ENCODE peak calls at places on chromosomes 11 and 22, in four cellular contexts. Y, Q, J and G are unnamed samples.

GRCh38 chr11:2211113-2211971 is 39.7 kb upstream of the TH start:
- DNase-seq in J (no peak), Y (peak; percentile 76), Q (no peak), G (peak; percentile 75)

GRCh38 chr11:109192864-109193263 is 229.1 kb upstream of the C11orf87 start:
- DNase-seq in Y (no peak), J (no peak), Q (no peak), G (no peak)

GRCh38 chr22:49566693-49567092 is 261.0 kb downstream of the BRD1 start:
- DNase-seq in J (no peak), Y (no peak), Q (no peak), G (no peak)

GRCh38 chr11:67289651-67290479 is 762 bp downstream of the ANKRD13D start:
- DNase-seq in J (no peak), Q (no peak), Y (no peak), G (peak; percentile 82)

GRCh38 chr11:15968461-15969130 is 387.8 kb downstream of the SOX6 start:
- DNase-seq in Q (no peak), J (no peak), Y (no peak), G (no peak)

GRCh38 chr11:89529619-89530018 is 38.4 kb upstream of the NOX4 start:
- DNase-seq in J (no peak), Y (no peak), Q (no peak), G (no peak)

GRCh38 chr11:10654211-10655150 is 39.1 kb downstream of the IRAG1 start:
- DNase-seq in Y (no peak), J (no peak), Q (peak; percentile 18), G (no peak)

GRCh38 chr11:112780351-112781043 is 180.7 kb upstream of the NCAM1 start:
- DNase-seq in J (no peak), Q (no peak), Y (no peak), G (no peak)

GRCh38 chr11:73141031-73141308 is 1.1 kb downstream of the FCHSD2 start:
- DNase-seq in J (peak; percentile 12), Q (no peak), Y (no peak), G (peak; percentile 60)

GRCh38 chr11:78766997-78767396 is 192.3 kb upstream of the NARS2 start:
- DNase-seq in Q (no peak), Y (no peak), J (no peak), G (no peak)

GRCh38 chr11:60363542-60364525 is 14.5 kb upstream of the MS4A7 start:
- DNase-seq in Y (peak; percentile 71), J (peak; percentile 35), Q (peak; percentile 75), G (no peak)

GRCh38 chr11:102464859-102465500 is 12.4 kb upstream of the TMEM123 start:
- DNase-seq in J (no peak), Q (no peak), Y (no peak), G (no peak)

GRCh38 chr11:113247231-113247630 is 67.2 kb upstream of the TTC12 start:
- DNase-seq in Q (no peak), Y (no peak), J (no peak), G (no peak)

GRCh38 chr11:4025957-4026324 is 68.7 kb upstream of the RRM1 start:
- DNase-seq in J (no peak), Q (no peak), Y (no peak), G (no peak)

GRCh38 chr11:35376613-35377012 is 42.7 kb downstream of the SLC1A2 start:
- DNase-seq in J (no peak), Q (no peak), Y (no peak), G (no peak)

GRCh38 chr11:102760355-102761035 is 19.9 kb downstream of the MMP10 start:
- DNase-seq in J (no peak), Y (no peak), Q (no peak), G (no peak)

GRCh38 chr11:68264741-68265540 is 6.8 kb downstream of the C11orf24 start:
- DNase-seq in Q (no peak), Y (no peak), J (no peak), G (no peak)

GRCh38 chr22:24975125-24975640 is 22.7 kb downstream of the KIAA1671 start:
- DNase-seq in Q (no peak), Y (no peak), J (no peak), G (no peak)

GRCh38 chr11:45411221-45411946 is 125.2 kb upstream of the SYT13 start:
- DNase-seq in Y (no peak), J (no peak), Q (no peak), G (no peak)

GRCh38 chr22:19181786-19182471 is 3.4 kb upstream of the SLC25A1 start:
- DNase-seq in J (no peak), Y (no peak), Q (no peak), G (no peak)

GRCh38 chr11:123194308-123195181 is 503 bp downstream of the CLMP start:
- DNase-seq in Y (no peak), J (no peak), Q (no peak), G (no peak)

GRCh38 chr11:20060180-20060579 is 100.1 kb downstream of the DBX1 start:
- DNase-seq in J (no peak), Y (no peak), Q (no peak), G (no peak)

GRCh38 chr11:20059587-20060021 is 100.7 kb downstream of the DBX1 start:
- DNase-seq in Q (no peak), Y (no peak), J (no peak), G (no peak)

GRCh38 chr11:20058749-20059458 is 101.4 kb downstream of the DBX1 start:
- DNase-seq in J (no peak), Q (no peak), Y (no peak), G (no peak)

GRCh38 chr11:20061766-20062165 is 98.5 kb downstream of the DBX1 start:
- DNase-seq in J (no peak), Y (no peak), Q (no peak), G (no peak)

GRCh38 chr11:20060647-20061205 is 99.5 kb downstream of the DBX1 start:
- DNase-seq in Q (no peak), Y (no peak), J (no peak), G (no peak)
- H3K36me3 ChIP-seq in Q (no peaks in the 10 kb centered on the region), Y (peaks cover 47% of the 10 kb centered on the region), J (no peaks in the 10 kb centered on the region), G (no peaks in the 10 kb centered on the region)

GRCh38 chr11:13486926-13487660 is 8.7 kb downstream of the PTH start:
- DNase-seq in Q (no peak), J (peak; percentile 28), Y (peak; percentile 52), G (peak; percentile 73)
- H3K4me3 ChIP-seq in Q (no peak overlapping the region), J (peak overlapping the region; percentile 23), Y (no peak overlapping the region), G (no peak overlapping the region)

GRCh38 chr22:48520888-48521600 is 1306.6 kb downstream of the BRD1 start:
- DNase-seq in Q (no peak), Y (no peak), J (no peak), G (no peak)
- H3K9me3 ChIP-seq in Q (no peaks in the 10 kb centered on the region), Y (no peaks in the 10 kb centered on the region), J (no peaks in the 10 kb centered on the region), G (no peaks in the 10 kb centered on the region)

GRCh38 chr11:76310832-76311231 is 70.1 kb downstream of the THAP12 start:
- DNase-seq in Q (no peak), J (no peak), Y (no peak), G (no peak)

GRCh38 chr11:76313913-76314740 is 66.8 kb downstream of the THAP12 start:
- DNase-seq in Y (no peak), Q (no peak), J (no peak), G (no peak)

GRCh38 chr11:76315182-76315853 is 65.6 kb downstream of the THAP12 start:
- DNase-seq in J (no peak), Q (no peak), Y (no peak), G (no peak)

GRCh38 chr11:76314741-76315090 is 66.2 kb downstream of the THAP12 start:
- DNase-seq in Q (no peak), J (no peak), Y (no peak), G (no peak)

GRCh38 chr11:76313271-76313670 is 67.7 kb downstream of the THAP12 start:
- DNase-seq in Q (no peak), J (no peak), Y (no peak), G (no peak)
- H3K36me3 ChIP-seq in Q (no peaks in the 10 kb centered on the region), J (no peaks in the 10 kb centered on the region), Y (no peaks in the 10 kb centered on the region), G (no peaks in the 10 kb centered on the region)